ENCODE peak calls at places on chromosomes 7 and 10, in eight cellular contexts. One of them, this sample, is unnamed.

GRCh38 chr10:59807629-59808620 is 54.7 kb upstream of the MRLN start:
- DNase-seq in RWPE1: no peak
- DNase-seq in foreskin keratinocyte: no peak
- DNase-seq in heart right ventricle: peak
- DNase-seq in T1000: no peak
- DNase-seq in OCI-M1: peak
- DNase-seq in NCI-H1105: no peak
- DNase-seq in kidney tubule cell: no peak
- DNase-seq in this sample: no peak

GRCh38 chr10:130777507-130778165 is 533.9 kb downstream of the TCERG1L start:
- DNase-seq in RWPE1: no peak
- DNase-seq in foreskin keratinocyte: no peak
- DNase-seq in heart right ventricle: no peak
- DNase-seq in T1000: no peak
- DNase-seq in OCI-M1: no peak
- DNase-seq in NCI-H1105: no peak
- DNase-seq in kidney tubule cell: no peak
- DNase-seq in this sample: no peak

GRCh38 chr10:29728541-29729049 is 93.8 kb upstream of the SVIL start:
- DNase-seq in RWPE1: no peak
- DNase-seq in foreskin keratinocyte: no peak
- DNase-seq in heart right ventricle: no peak
- DNase-seq in T1000: no peak
- DNase-seq in OCI-M1: no peak
- DNase-seq in NCI-H1105: no peak
- DNase-seq in kidney tubule cell: no peak
- DNase-seq in this sample: no peak

GRCh38 chr10:34864156-34865075 is 49.3 kb upstream of the PARD3 start:
- DNase-seq in RWPE1: no peak
- DNase-seq in foreskin keratinocyte: no peak
- DNase-seq in heart right ventricle: no peak
- DNase-seq in T1000: no peak
- DNase-seq in OCI-M1: no peak
- DNase-seq in NCI-H1105: no peak
- DNase-seq in kidney tubule cell: no peak
- DNase-seq in this sample: no peak

GRCh38 chr10:32366111-32366510 is 19.2 kb upstream of the EPC1 start:
- DNase-seq in RWPE1: no peak
- DNase-seq in foreskin keratinocyte: no peak
- DNase-seq in heart right ventricle: no peak
- DNase-seq in T1000: no peak
- DNase-seq in OCI-M1: no peak
- DNase-seq in NCI-H1105: no peak
- DNase-seq in kidney tubule cell: no peak
- DNase-seq in this sample: no peak

GRCh38 chr7:154503962-154504550 is 451.9 kb downstream of the DPP6 start:
- DNase-seq in RWPE1: peak
- DNase-seq in foreskin keratinocyte: no peak
- DNase-seq in heart right ventricle: no peak
- DNase-seq in T1000: no peak
- DNase-seq in OCI-M1: peak
- DNase-seq in NCI-H1105: peak
- DNase-seq in kidney tubule cell: peak
- DNase-seq in this sample: no peak

GRCh38 chr7:130925136-130925794 is 191.3 kb upstream of the KLF14 start:
- DNase-seq in RWPE1: no peak
- DNase-seq in foreskin keratinocyte: no peak
- DNase-seq in heart right ventricle: no peak
- DNase-seq in T1000: no peak
- DNase-seq in OCI-M1: no peak
- DNase-seq in NCI-H1105: no peak
- DNase-seq in kidney tubule cell: no peak
- DNase-seq in this sample: no peak

GRCh38 chr10:851891-852290 is 79.6 kb downstream of the LARP4B start:
- DNase-seq in RWPE1: no peak
- DNase-seq in foreskin keratinocyte: no peak
- DNase-seq in heart right ventricle: no peak
- DNase-seq in T1000: no peak
- DNase-seq in OCI-M1: no peak
- DNase-seq in NCI-H1105: no peak
- DNase-seq in kidney tubule cell: no peak
- DNase-seq in this sample: no peak

GRCh38 chr10:96359616-96360015 is 814 bp upstream of the OPALIN start:
- DNase-seq in RWPE1: no peak
- DNase-seq in foreskin keratinocyte: no peak
- DNase-seq in heart right ventricle: no peak
- DNase-seq in T1000: no peak
- DNase-seq in OCI-M1: no peak
- DNase-seq in NCI-H1105: no peak
- DNase-seq in kidney tubule cell: no peak
- DNase-seq in this sample: no peak